ENCODE peak calls at places on chromosomes 13 and 19, in ten cellular contexts. One of them, this sample, is unnamed.

GRCh38 chr19:47446534-47447469 is 24.9 kb downstream of the SLC8A2 start:
- DNase-seq in right atrium auricular region: no peak
- DNase-seq in choroid plexus epithelial cell: no peak
- DNase-seq in DMS53: peak
- DNase-seq in stomach: peak
- DNase-seq in T-helper 2 cell: no peak
- DNase-seq in A172: no peak
- DNase-seq in neural progenitor cell: peak
- DNase-seq in hippocampal formation: no peak
- DNase-seq in LoVo: no peak
- DNase-seq in this sample: no peak

GRCh38 chr19:33868076-33868735 is 71.5 kb downstream of the KCTD15 start:
- DNase-seq in T-helper 2 cell: no peak
- DNase-seq in right atrium auricular region: no peak
- DNase-seq in hippocampal formation: peak
- DNase-seq in stomach: peak
- DNase-seq in LoVo: no peak
- DNase-seq in neural progenitor cell: no peak
- DNase-seq in DMS53: no peak
- DNase-seq in A172: no peak
- DNase-seq in choroid plexus epithelial cell: peak
- DNase-seq in this sample: no peak

GRCh38 chr19:29678484-29679106 is 13.3 kb downstream of the PLEKHF1 start:
- DNase-seq in A172: no peak
- DNase-seq in neural progenitor cell: no peak
- DNase-seq in right atrium auricular region: peak
- DNase-seq in choroid plexus epithelial cell: no peak
- DNase-seq in T-helper 2 cell: no peak
- DNase-seq in LoVo: no peak
- DNase-seq in stomach: no peak
- DNase-seq in hippocampal formation: no peak
- DNase-seq in DMS53: no peak
- DNase-seq in this sample: peak

GRCh38 chr13:30718661-30719520 is 16.5 kb upstream of the ALOX5AP start:
- DNase-seq in right atrium auricular region: no peak
- DNase-seq in stomach: no peak
- DNase-seq in DMS53: no peak
- DNase-seq in A172: peak
- DNase-seq in hippocampal formation: no peak
- DNase-seq in LoVo: peak
- DNase-seq in choroid plexus epithelial cell: peak
- DNase-seq in neural progenitor cell: no peak
- DNase-seq in T-helper 2 cell: no peak
- DNase-seq in this sample: peak

GRCh38 chr13:113176292-113176691 is 17.8 kb downstream of the PROZ start:
- DNase-seq in hippocampal formation: no peak
- DNase-seq in LoVo: no peak
- DNase-seq in neural progenitor cell: no peak
- DNase-seq in A172: no peak
- DNase-seq in choroid plexus epithelial cell: no peak
- DNase-seq in DMS53: no peak
- DNase-seq in right atrium auricular region: no peak
- DNase-seq in stomach: no peak
- DNase-seq in T-helper 2 cell: peak
- DNase-seq in this sample: no peak

GRCh38 chr19:1992759-1993260 is 22.7 kb downstream of the BTBD2 start:
- DNase-seq in hippocampal formation: no peak
- DNase-seq in right atrium auricular region: no peak
- DNase-seq in stomach: no peak
- DNase-seq in neural progenitor cell: peak
- DNase-seq in choroid plexus epithelial cell: no peak
- DNase-seq in LoVo: no peak
- DNase-seq in DMS53: peak
- DNase-seq in T-helper 2 cell: peak
- DNase-seq in A172: no peak
- DNase-seq in this sample: no peak

GRCh38 chr13:114106991-114107685 is 25.3 kb downstream of the RASA3 start:
- DNase-seq in choroid plexus epithelial cell: no peak
- DNase-seq in neural progenitor cell: no peak
- DNase-seq in DMS53: no peak
- DNase-seq in LoVo: no peak
- DNase-seq in hippocampal formation: no peak
- DNase-seq in T-helper 2 cell: no peak
- DNase-seq in A172: no peak
- DNase-seq in stomach: no peak
- DNase-seq in right atrium auricular region: peak
- DNase-seq in this sample: no peak

GRCh38 chr19:50419580-50420035 is 870 bp downstream of the SPIB start:
- DNase-seq in A172: no peak
- DNase-seq in LoVo: no peak
- DNase-seq in choroid plexus epithelial cell: no peak
- DNase-seq in DMS53: no peak
- DNase-seq in neural progenitor cell: no peak
- DNase-seq in stomach: no peak
- DNase-seq in hippocampal formation: no peak
- DNase-seq in T-helper 2 cell: no peak
- DNase-seq in right atrium auricular region: no peak
- DNase-seq in this sample: no peak

GRCh38 chr13:43365042-43365344 is 341.6 kb downstream of the DNAJC15 start:
- DNase-seq in right atrium auricular region: no peak
- DNase-seq in stomach: no peak
- DNase-seq in neural progenitor cell: no peak
- DNase-seq in DMS53: no peak
- DNase-seq in A172: no peak
- DNase-seq in hippocampal formation: no peak
- DNase-seq in T-helper 2 cell: no peak
- DNase-seq in choroid plexus epithelial cell: no peak
- DNase-seq in LoVo: no peak
- DNase-seq in this sample: no peak

GRCh38 chr13:112629161-112629560 is 41.2 kb upstream of the TUBGCP3 start:
- DNase-seq in right atrium auricular region: no peak
- DNase-seq in A172: no peak
- DNase-seq in T-helper 2 cell: no peak
- DNase-seq in choroid plexus epithelial cell: no peak
- DNase-seq in stomach: no peak
- DNase-seq in DMS53: no peak
- DNase-seq in hippocampal formation: no peak
- DNase-seq in neural progenitor cell: no peak
- DNase-seq in LoVo: no peak
- DNase-seq in this sample: no peak

GRCh38 chr19:3699071-3699740 is 1.1 kb downstream of the PIP5K1C start:
- DNase-seq in DMS53: peak
- DNase-seq in hippocampal formation: peak
- DNase-seq in LoVo: no peak
- DNase-seq in right atrium auricular region: peak
- DNase-seq in A172: peak
- DNase-seq in stomach: no peak
- DNase-seq in T-helper 2 cell: peak
- DNase-seq in neural progenitor cell: peak
- DNase-seq in choroid plexus epithelial cell: peak
- DNase-seq in this sample: no peak

GRCh38 chr19:5891938-5892771 is 11.4 kb downstream of the NDUFA11 start:
- DNase-seq in hippocampal formation: no peak
- DNase-seq in LoVo: no peak
- DNase-seq in neural progenitor cell: peak
- DNase-seq in DMS53: peak
- DNase-seq in choroid plexus epithelial cell: peak
- DNase-seq in right atrium auricular region: no peak
- DNase-seq in stomach: peak
- DNase-seq in A172: no peak
- DNase-seq in T-helper 2 cell: no peak
- DNase-seq in this sample: no peak

GRCh38 chr13:108154421-108154858 is 60.9 kb downstream of the LIG4 start:
- DNase-seq in neural progenitor cell: no peak
- DNase-seq in hippocampal formation: no peak
- DNase-seq in right atrium auricular region: no peak
- DNase-seq in stomach: peak
- DNase-seq in T-helper 2 cell: no peak
- DNase-seq in A172: no peak
- DNase-seq in LoVo: peak
- DNase-seq in choroid plexus epithelial cell: peak
- DNase-seq in DMS53: peak
- DNase-seq in this sample: peak

GRCh38 chr19:35260694-35261304 is 8.0 kb upstream of the USF2 start:
- DNase-seq in DMS53: no peak
- DNase-seq in right atrium auricular region: peak
- DNase-seq in hippocampal formation: no peak
- DNase-seq in A172: no peak
- DNase-seq in LoVo: no peak
- DNase-seq in neural progenitor cell: no peak
- DNase-seq in choroid plexus epithelial cell: no peak
- DNase-seq in T-helper 2 cell: no peak
- DNase-seq in stomach: peak
- DNase-seq in this sample: no peak

GRCh38 chr19:3683405-3683865 is 16.8 kb downstream of the PIP5K1C start:
- DNase-seq in choroid plexus epithelial cell: peak
- DNase-seq in hippocampal formation: no peak
- DNase-seq in right atrium auricular region: no peak
- DNase-seq in stomach: no peak
- DNase-seq in DMS53: no peak
- DNase-seq in T-helper 2 cell: no peak
- DNase-seq in A172: peak
- DNase-seq in neural progenitor cell: peak
- DNase-seq in LoVo: no peak
- DNase-seq in this sample: no peak

GRCh38 chr19:13156968-13157882 is 7.0 kb downstream of the IER2 start:
- DNase-seq in LoVo: no peak
- DNase-seq in T-helper 2 cell: peak
- DNase-seq in right atrium auricular region: no peak
- DNase-seq in choroid plexus epithelial cell: peak
- DNase-seq in A172: no peak
- DNase-seq in neural progenitor cell: no peak
- DNase-seq in hippocampal formation: no peak
- DNase-seq in DMS53: no peak
- DNase-seq in stomach: no peak
- DNase-seq in this sample: no peak

GRCh38 chr13:34076943-34077703 is 259.2 kb downstream of the RFC3 start:
- DNase-seq in right atrium auricular region: no peak
- DNase-seq in DMS53: peak
- DNase-seq in stomach: no peak
- DNase-seq in A172: peak
- DNase-seq in choroid plexus epithelial cell: peak
- DNase-seq in neural progenitor cell: peak
- DNase-seq in hippocampal formation: peak
- DNase-seq in LoVo: peak
- DNase-seq in T-helper 2 cell: peak
- DNase-seq in this sample: peak

GRCh38 chr19:16624236-16624635 is 3.8 kb downstream of the MED26 start:
- DNase-seq in LoVo: no peak
- DNase-seq in right atrium auricular region: no peak
- DNase-seq in DMS53: no peak
- DNase-seq in T-helper 2 cell: no peak
- DNase-seq in A172: no peak
- DNase-seq in stomach: no peak
- DNase-seq in hippocampal formation: no peak
- DNase-seq in neural progenitor cell: no peak
- DNase-seq in choroid plexus epithelial cell: no peak
- DNase-seq in this sample: no peak

GRCh38 chr19:42422576-42423461 is 4.4 kb downstream of the LIPE start:
- DNase-seq in stomach: no peak
- DNase-seq in DMS53: peak
- DNase-seq in choroid plexus epithelial cell: peak
- DNase-seq in LoVo: no peak
- DNase-seq in T-helper 2 cell: peak
- DNase-seq in neural progenitor cell: no peak
- DNase-seq in A172: no peak
- DNase-seq in right atrium auricular region: no peak
- DNase-seq in hippocampal formation: no peak
- DNase-seq in this sample: peak

GRCh38 chr19:41626877-41627276 is at the start of gene CEACAM4:
- DNase-seq in DMS53: no peak
- DNase-seq in LoVo: no peak
- DNase-seq in hippocampal formation: no peak
- DNase-seq in T-helper 2 cell: no peak
- DNase-seq in choroid plexus epithelial cell: no peak
- DNase-seq in right atrium auricular region: no peak
- DNase-seq in A172: no peak
- DNase-seq in neural progenitor cell: no peak
- DNase-seq in stomach: peak
- DNase-seq in this sample: no peak

GRCh38 chr13:28532226-28533048 is 37.5 kb upstream of the FLT1 start:
- DNase-seq in hippocampal formation: no peak
- DNase-seq in T-helper 2 cell: peak
- DNase-seq in choroid plexus epithelial cell: peak
- DNase-seq in A172: no peak
- DNase-seq in DMS53: peak
- DNase-seq in neural progenitor cell: peak
- DNase-seq in stomach: no peak
- DNase-seq in right atrium auricular region: no peak
- DNase-seq in LoVo: no peak
- DNase-seq in this sample: no peak

GRCh38 chr13:38202730-38203129 is 146.9 kb upstream of the UFM1 start:
- DNase-seq in LoVo: no peak
- DNase-seq in choroid plexus epithelial cell: peak
- DNase-seq in A172: peak
- DNase-seq in neural progenitor cell: no peak
- DNase-seq in T-helper 2 cell: peak
- DNase-seq in hippocampal formation: no peak
- DNase-seq in right atrium auricular region: no peak
- DNase-seq in stomach: no peak
- DNase-seq in DMS53: no peak
- DNase-seq in this sample: no peak

GRCh38 chr13:29676535-29676934 is 81.0 kb upstream of the SLC7A1 start:
- DNase-seq in choroid plexus epithelial cell: no peak
- DNase-seq in right atrium auricular region: no peak
- DNase-seq in T-helper 2 cell: no peak
- DNase-seq in A172: peak
- DNase-seq in stomach: no peak
- DNase-seq in hippocampal formation: no peak
- DNase-seq in neural progenitor cell: no peak
- DNase-seq in LoVo: no peak
- DNase-seq in DMS53: no peak
- DNase-seq in this sample: no peak

GRCh38 chr19:1133471-1133929 is 29.7 kb downstream of the GPX4 start:
- DNase-seq in choroid plexus epithelial cell: no peak
- DNase-seq in stomach: peak
- DNase-seq in T-helper 2 cell: peak
- DNase-seq in hippocampal formation: no peak
- DNase-seq in DMS53: no peak
- DNase-seq in neural progenitor cell: no peak
- DNase-seq in right atrium auricular region: no peak
- DNase-seq in A172: no peak
- DNase-seq in LoVo: no peak
- DNase-seq in this sample: no peak

GRCh38 chr13:21033866-21034601 is 27.4 kb downstream of the LATS2 start:
- DNase-seq in A172: peak
- DNase-seq in DMS53: no peak
- DNase-seq in choroid plexus epithelial cell: no peak
- DNase-seq in right atrium auricular region: peak
- DNase-seq in hippocampal formation: no peak
- DNase-seq in LoVo: peak
- DNase-seq in neural progenitor cell: no peak
- DNase-seq in stomach: peak
- DNase-seq in T-helper 2 cell: no peak
- DNase-seq in this sample: no peak

GRCh38 chr19:7337380-7338194 is 11.2 kb upstream of the ARHGEF18 start:
- DNase-seq in stomach: no peak
- DNase-seq in T-helper 2 cell: peak
- DNase-seq in neural progenitor cell: no peak
- DNase-seq in LoVo: no peak
- DNase-seq in DMS53: no peak
- DNase-seq in A172: no peak
- DNase-seq in hippocampal formation: no peak
- DNase-seq in right atrium auricular region: no peak
- DNase-seq in choroid plexus epithelial cell: no peak
- DNase-seq in this sample: no peak

GRCh38 chr19:1102407-1103106 is 1.2 kb upstream of the GPX4 start:
- DNase-seq in T-helper 2 cell: peak
- DNase-seq in neural progenitor cell: no peak
- DNase-seq in choroid plexus epithelial cell: peak
- DNase-seq in DMS53: peak
- DNase-seq in right atrium auricular region: peak
- DNase-seq in A172: peak
- DNase-seq in hippocampal formation: no peak
- DNase-seq in stomach: peak
- DNase-seq in LoVo: peak
- DNase-seq in this sample: peak

GRCh38 chr13:107099661-107100060 is 531.7 kb upstream of the ARGLU1 start:
- DNase-seq in LoVo: no peak
- DNase-seq in neural progenitor cell: no peak
- DNase-seq in hippocampal formation: no peak
- DNase-seq in choroid plexus epithelial cell: peak
- DNase-seq in stomach: no peak
- DNase-seq in A172: peak
- DNase-seq in DMS53: no peak
- DNase-seq in T-helper 2 cell: no peak
- DNase-seq in right atrium auricular region: no peak
- DNase-seq in this sample: no peak

This sample was measured in HepG2.